ENCODE peak calls at places on chromosome 2, in ten cellular contexts. One of them, this sample, is unnamed.

GRCh38 chr2:220949476-220949875 is 622.6 kb downstream of the EPHA4 start:
- DNase-seq in AG10803: no peak
- DNase-seq in adrenal gland: no peak
- DNase-seq in IMR-90: peak
- DNase-seq in BE2C: no peak
- DNase-seq in foreskin fibroblast: no peak
- DNase-seq in GM10248: no peak
- DNase-seq in fibroblast of the aortic adventitia: no peak
- DNase-seq in WERI-Rb-1: no peak
- DNase-seq in type B pancreatic cell: no peak
- DNase-seq in this sample: no peak

GRCh38 chr2:47907097-47907781 is 941 bp upstream of the FBXO11 start:
- DNase-seq in GM10248: no peak
- DNase-seq in foreskin fibroblast: no peak
- DNase-seq in adrenal gland: no peak
- DNase-seq in fibroblast of the aortic adventitia: peak
- DNase-seq in type B pancreatic cell: no peak
- DNase-seq in AG10803: peak
- DNase-seq in WERI-Rb-1: no peak
- DNase-seq in BE2C: no peak
- DNase-seq in IMR-90: no peak
- DNase-seq in this sample: peak

GRCh38 chr2:237181844-237182243 is 96.2 kb downstream of the COPS8 start:
- DNase-seq in BE2C: no peak
- DNase-seq in GM10248: no peak
- DNase-seq in WERI-Rb-1: no peak
- DNase-seq in fibroblast of the aortic adventitia: peak
- DNase-seq in type B pancreatic cell: no peak
- DNase-seq in AG10803: peak
- DNase-seq in foreskin fibroblast: peak
- DNase-seq in adrenal gland: no peak
- DNase-seq in IMR-90: peak
- DNase-seq in this sample: peak

GRCh38 chr2:119252186-119253113 is 28.8 kb downstream of the STEAP3 start:
- DNase-seq in fibroblast of the aortic adventitia: peak
- DNase-seq in adrenal gland: no peak
- DNase-seq in WERI-Rb-1: no peak
- DNase-seq in BE2C: no peak
- DNase-seq in AG10803: peak
- DNase-seq in foreskin fibroblast: peak
- DNase-seq in GM10248: no peak
- DNase-seq in type B pancreatic cell: no peak
- DNase-seq in IMR-90: peak
- DNase-seq in this sample: peak

GRCh38 chr2:102975996-102976636 is 214.3 kb downstream of the TMEM182 start:
- DNase-seq in adrenal gland: peak
- DNase-seq in BE2C: peak
- DNase-seq in IMR-90: peak
- DNase-seq in fibroblast of the aortic adventitia: peak
- DNase-seq in GM10248: no peak
- DNase-seq in AG10803: peak
- DNase-seq in type B pancreatic cell: peak
- DNase-seq in WERI-Rb-1: peak
- DNase-seq in foreskin fibroblast: no peak
- DNase-seq in this sample: no peak

GRCh38 chr2:24935145-24935544 is 15.1 kb upstream of the ADCY3 start:
- DNase-seq in type B pancreatic cell: no peak
- DNase-seq in fibroblast of the aortic adventitia: no peak
- DNase-seq in IMR-90: no peak
- DNase-seq in GM10248: no peak
- DNase-seq in BE2C: no peak
- DNase-seq in adrenal gland: no peak
- DNase-seq in AG10803: no peak
- DNase-seq in foreskin fibroblast: no peak
- DNase-seq in WERI-Rb-1: no peak
- DNase-seq in this sample: no peak

GRCh38 chr2:18819566-18819965 is 230.2 kb upstream of the NT5C1B start:
- DNase-seq in fibroblast of the aortic adventitia: no peak
- DNase-seq in IMR-90: no peak
- DNase-seq in foreskin fibroblast: no peak
- DNase-seq in adrenal gland: no peak
- DNase-seq in BE2C: no peak
- DNase-seq in WERI-Rb-1: no peak
- DNase-seq in AG10803: no peak
- DNase-seq in GM10248: no peak
- DNase-seq in type B pancreatic cell: no peak
- DNase-seq in this sample: no peak

GRCh38 chr2:45664635-45665269 is 13.3 kb downstream of the PRKCE start:
- DNase-seq in BE2C: no peak
- DNase-seq in WERI-Rb-1: no peak
- DNase-seq in GM10248: peak
- DNase-seq in fibroblast of the aortic adventitia: peak
- DNase-seq in foreskin fibroblast: no peak
- DNase-seq in adrenal gland: no peak
- DNase-seq in type B pancreatic cell: no peak
- DNase-seq in IMR-90: peak
- DNase-seq in AG10803: no peak
- DNase-seq in this sample: peak

GRCh38 chr2:168438553-168438952 is 17.5 kb upstream of the CERS6 start:
- DNase-seq in GM10248: no peak
- DNase-seq in IMR-90: no peak
- DNase-seq in WERI-Rb-1: peak
- DNase-seq in fibroblast of the aortic adventitia: no peak
- DNase-seq in adrenal gland: no peak
- DNase-seq in type B pancreatic cell: no peak
- DNase-seq in foreskin fibroblast: no peak
- DNase-seq in BE2C: peak
- DNase-seq in AG10803: no peak
- DNase-seq in this sample: no peak

GRCh38 chr2:209629622-209630021 is 142.0 kb upstream of the UNC80 start:
- DNase-seq in WERI-Rb-1: no peak
- DNase-seq in adrenal gland: no peak
- DNase-seq in AG10803: peak
- DNase-seq in foreskin fibroblast: peak
- DNase-seq in fibroblast of the aortic adventitia: peak
- DNase-seq in GM10248: no peak
- DNase-seq in BE2C: no peak
- DNase-seq in IMR-90: peak
- DNase-seq in type B pancreatic cell: no peak
- DNase-seq in this sample: peak

GRCh38 chr2:65666156-65666725 is 233.8 kb upstream of the SPRED2 start:
- DNase-seq in GM10248: peak
- DNase-seq in WERI-Rb-1: no peak
- DNase-seq in BE2C: no peak
- DNase-seq in AG10803: peak
- DNase-seq in fibroblast of the aortic adventitia: no peak
- DNase-seq in type B pancreatic cell: no peak
- DNase-seq in foreskin fibroblast: peak
- DNase-seq in IMR-90: peak
- DNase-seq in adrenal gland: no peak
- DNase-seq in this sample: peak

GRCh38 chr2:118386636-118387302 is 298.5 kb downstream of the INSIG2 start:
- DNase-seq in AG10803: peak
- DNase-seq in BE2C: no peak
- DNase-seq in adrenal gland: no peak
- DNase-seq in WERI-Rb-1: no peak
- DNase-seq in foreskin fibroblast: peak
- DNase-seq in fibroblast of the aortic adventitia: peak
- DNase-seq in GM10248: no peak
- DNase-seq in type B pancreatic cell: no peak
- DNase-seq in IMR-90: peak
- DNase-seq in this sample: no peak

GRCh38 chr2:174247474-174248186 is 702 bp downstream of the OLA1 start:
- DNase-seq in BE2C: no peak
- DNase-seq in foreskin fibroblast: no peak
- DNase-seq in WERI-Rb-1: no peak
- DNase-seq in IMR-90: peak
- DNase-seq in adrenal gland: no peak
- DNase-seq in type B pancreatic cell: no peak
- DNase-seq in fibroblast of the aortic adventitia: peak
- DNase-seq in GM10248: peak
- DNase-seq in AG10803: peak
- DNase-seq in this sample: no peak

GRCh38 chr2:114543106-114543806 is 100.8 kb downstream of the DPP10 start:
- DNase-seq in fibroblast of the aortic adventitia: peak
- DNase-seq in foreskin fibroblast: no peak
- DNase-seq in BE2C: no peak
- DNase-seq in WERI-Rb-1: peak
- DNase-seq in IMR-90: no peak
- DNase-seq in AG10803: peak
- DNase-seq in adrenal gland: no peak
- DNase-seq in type B pancreatic cell: no peak
- DNase-seq in GM10248: no peak
- DNase-seq in this sample: peak

GRCh38 chr2:240595381-240596079 is 9.0 kb downstream of the CAPN10 start:
- DNase-seq in fibroblast of the aortic adventitia: no peak
- DNase-seq in GM10248: peak
- DNase-seq in IMR-90: no peak
- DNase-seq in type B pancreatic cell: no peak
- DNase-seq in foreskin fibroblast: no peak
- DNase-seq in adrenal gland: no peak
- DNase-seq in WERI-Rb-1: peak
- DNase-seq in BE2C: peak
- DNase-seq in AG10803: no peak
- DNase-seq in this sample: peak

GRCh38 chr2:229160180-229160579 is 110.9 kb downstream of the PID1 start:
- DNase-seq in AG10803: no peak
- DNase-seq in BE2C: no peak
- DNase-seq in foreskin fibroblast: no peak
- DNase-seq in WERI-Rb-1: no peak
- DNase-seq in GM10248: no peak
- DNase-seq in type B pancreatic cell: no peak
- DNase-seq in IMR-90: no peak
- DNase-seq in fibroblast of the aortic adventitia: no peak
- DNase-seq in adrenal gland: no peak
- DNase-seq in this sample: no peak
- TF ChIP-seq CTCF in AG10803: no peak
- TF ChIP-seq CTCF in BE2C: no peak
- TF ChIP-seq CTCF in foreskin fibroblast: no peak
- TF ChIP-seq CTCF in WERI-Rb-1: no peak
- TF ChIP-seq CTCF in GM10248: no peak
- TF ChIP-seq CTCF in type B pancreatic cell: no peak
- TF ChIP-seq CTCF in IMR-90: no peak
- TF ChIP-seq CTCF in fibroblast of the aortic adventitia: no peak
- TF ChIP-seq CTCF in adrenal gland: no peak
- TF ChIP-seq CTCF in this sample: no peak

GRCh38 chr2:7725132-7725849 is 808.1 kb downstream of the RNF144A start:
- DNase-seq in AG10803: peak
- DNase-seq in IMR-90: peak
- DNase-seq in foreskin fibroblast: no peak
- DNase-seq in BE2C: no peak
- DNase-seq in type B pancreatic cell: no peak
- DNase-seq in adrenal gland: no peak
- DNase-seq in WERI-Rb-1: no peak
- DNase-seq in fibroblast of the aortic adventitia: peak
- DNase-seq in GM10248: no peak
- DNase-seq in this sample: peak
- TF ChIP-seq CTCF in AG10803: peak
- TF ChIP-seq CTCF in IMR-90: no peak
- TF ChIP-seq CTCF in foreskin fibroblast: no peak
- TF ChIP-seq CTCF in BE2C: no peak
- TF ChIP-seq CTCF in type B pancreatic cell: no peak
- TF ChIP-seq CTCF in adrenal gland: peak
- TF ChIP-seq CTCF in WERI-Rb-1: no peak
- TF ChIP-seq CTCF in fibroblast of the aortic adventitia: no peak
- TF ChIP-seq CTCF in GM10248: peak
- TF ChIP-seq CTCF in this sample: no peak

DNA sequence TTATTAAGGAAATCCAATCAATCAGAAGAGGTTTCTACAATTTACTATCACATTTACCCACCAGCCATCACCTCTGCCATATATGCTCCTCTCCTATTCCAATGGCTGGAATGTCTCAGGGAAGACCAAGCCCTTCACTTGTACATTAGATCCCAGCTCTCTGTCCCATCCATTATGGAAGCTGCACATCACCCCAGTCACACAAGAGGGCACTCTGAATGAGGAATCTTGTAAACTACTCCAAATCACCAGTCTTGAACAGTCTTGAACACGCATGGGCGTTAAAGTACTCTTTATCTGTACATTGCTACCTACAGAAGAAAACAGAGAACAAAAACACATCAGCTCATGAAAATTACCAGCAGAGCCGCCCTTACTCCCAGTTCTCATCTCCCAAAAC is 38.7 kb downstream of the ZC3H8 start:
- DNase-seq in fibroblast of the aortic adventitia: peak
- DNase-seq in BE2C: peak
- DNase-seq in adrenal gland: no peak
- DNase-seq in AG10803: peak
- DNase-seq in GM10248: no peak
- DNase-seq in WERI-Rb-1: no peak
- DNase-seq in type B pancreatic cell: no peak
- DNase-seq in foreskin fibroblast: no peak
- DNase-seq in IMR-90: peak
- DNase-seq in this sample: peak
- TF ChIP-seq CTCF in fibroblast of the aortic adventitia: peak
- TF ChIP-seq CTCF in BE2C: peak
- TF ChIP-seq CTCF in adrenal gland: no peak
- TF ChIP-seq CTCF in AG10803: peak
- TF ChIP-seq CTCF in GM10248: no peak
- TF ChIP-seq CTCF in WERI-Rb-1: peak
- TF ChIP-seq CTCF in type B pancreatic cell: no peak
- TF ChIP-seq CTCF in foreskin fibroblast: peak
- TF ChIP-seq CTCF in IMR-90: no peak
- TF ChIP-seq CTCF in this sample: peak

GRCh38 chr2:84931384-84931821 is 25.9 kb downstream of the TMSB10 start:
- DNase-seq in type B pancreatic cell: no peak
- DNase-seq in foreskin fibroblast: no peak
- DNase-seq in IMR-90: no peak
- DNase-seq in fibroblast of the aortic adventitia: no peak
- DNase-seq in WERI-Rb-1: no peak
- DNase-seq in BE2C: no peak
- DNase-seq in GM10248: peak
- DNase-seq in adrenal gland: no peak
- DNase-seq in AG10803: no peak
- DNase-seq in this sample: no peak

GRCh38 chr2:84924173-84925106 is 19.0 kb downstream of the TMSB10 start:
- DNase-seq in foreskin fibroblast: no peak
- DNase-seq in AG10803: peak
- DNase-seq in BE2C: no peak
- DNase-seq in WERI-Rb-1: no peak
- DNase-seq in type B pancreatic cell: no peak
- DNase-seq in IMR-90: peak
- DNase-seq in fibroblast of the aortic adventitia: peak
- DNase-seq in GM10248: no peak
- DNase-seq in adrenal gland: no peak
- DNase-seq in this sample: peak

GRCh38 chr2:84925724-84926376 is 20.4 kb downstream of the TMSB10 start:
- DNase-seq in AG10803: peak
- DNase-seq in WERI-Rb-1: peak
- DNase-seq in GM10248: peak
- DNase-seq in fibroblast of the aortic adventitia: peak
- DNase-seq in BE2C: peak
- DNase-seq in type B pancreatic cell: peak
- DNase-seq in IMR-90: peak
- DNase-seq in adrenal gland: peak
- DNase-seq in foreskin fibroblast: peak
- DNase-seq in this sample: peak

GRCh38 chr2:84925336-84925723 is 19.9 kb downstream of the TMSB10 start:
- DNase-seq in type B pancreatic cell: no peak
- DNase-seq in foreskin fibroblast: no peak
- DNase-seq in AG10803: no peak
- DNase-seq in fibroblast of the aortic adventitia: no peak
- DNase-seq in GM10248: no peak
- DNase-seq in WERI-Rb-1: peak
- DNase-seq in adrenal gland: no peak
- DNase-seq in IMR-90: no peak
- DNase-seq in BE2C: no peak
- DNase-seq in this sample: no peak

GRCh38 chr2:84927275-84927627 is 21.8 kb downstream of the TMSB10 start:
- DNase-seq in adrenal gland: no peak
- DNase-seq in BE2C: no peak
- DNase-seq in WERI-Rb-1: no peak
- DNase-seq in IMR-90: no peak
- DNase-seq in fibroblast of the aortic adventitia: no peak
- DNase-seq in GM10248: no peak
- DNase-seq in foreskin fibroblast: no peak
- DNase-seq in type B pancreatic cell: no peak
- DNase-seq in AG10803: no peak
- DNase-seq in this sample: no peak
- TF ChIP-seq CTCF in adrenal gland: no peak
- TF ChIP-seq CTCF in BE2C: no peak
- TF ChIP-seq CTCF in WERI-Rb-1: no peak
- TF ChIP-seq CTCF in IMR-90: no peak
- TF ChIP-seq CTCF in fibroblast of the aortic adventitia: no peak
- TF ChIP-seq CTCF in GM10248: no peak
- TF ChIP-seq CTCF in foreskin fibroblast: no peak
- TF ChIP-seq CTCF in type B pancreatic cell: peak
- TF ChIP-seq CTCF in AG10803: no peak
- TF ChIP-seq CTCF in this sample: no peak